ENCODE peak calls at places on chromosomes 3 and 15, in seven cellular contexts. K is NB4; F is K562; N is CD8-positive, alpha-beta memory T cell; Q is cardiac muscle cell; V is RWPE2; J is A673. E is an unnamed sample.

GRCh38 chr3:89113887-89114840 is 6.7 kb downstream of the EPHA3 start:
- DNase-seq in K (no peak), F (peak), N (no peak), Q (peak), V (peak), J (peak), E (peak)

GRCh38 chr3:163555918-163556317 is 1522.4 kb downstream of the SI start:
- DNase-seq in K (no peak), F (no peak), N (no peak), Q (no peak), V (no peak), J (no peak), E (no peak)

GRCh38 chr3:175805825-175806224 is 946.7 kb downstream of the NAALADL2 start:
- DNase-seq in K (no peak), F (no peak), N (no peak), Q (no peak), V (no peak), J (no peak), E (no peak)

GRCh38 chr3:95172549-95172948 is 1109.7 kb downstream of the NSUN3 start:
- DNase-seq in K (no peak), F (no peak), N (no peak), Q (no peak), V (no peak), J (no peak), E (no peak)

GRCh38 chr3:103271575-103271974 is 836.8 kb downstream of the ZPLD1 start:
- DNase-seq in K (no peak), F (no peak), N (no peak), Q (no peak), V (no peak), J (no peak), E (no peak)

GRCh38 chr3:30768703-30769550 is 125.5 kb downstream of the GADL1 start:
- DNase-seq in K (peak), F (peak), N (peak), Q (peak), V (no peak), J (peak), E (peak)

GRCh38 chr3:9901967-9902366 is 681 bp upstream of the IL17RE start:
- DNase-seq in K (peak), F (no peak), N (peak), Q (no peak), V (no peak), J (no peak), E (no peak)

GRCh38 chr3:126758882-126759281 is 54.8 kb downstream of the CHCHD6 start:
- DNase-seq in K (no peak), F (no peak), N (no peak), Q (no peak), V (no peak), J (no peak), E (no peak)

GRCh38 chr15:68418611-68419161 is 13.3 kb downstream of the ITGA11 start:
- DNase-seq in K (no peak), F (peak), N (no peak), Q (no peak), V (peak), J (no peak), E (no peak)

GRCh38 chr3:73228425-73228824 is 167.0 kb downstream of the EBLN2 start:
- DNase-seq in K (no peak), F (no peak), N (no peak), Q (no peak), V (no peak), J (no peak), E (no peak)

GRCh38 chr3:94185753-94186152 is 122.9 kb downstream of the NSUN3 start:
- DNase-seq in K (no peak), F (no peak), N (no peak), Q (no peak), V (no peak), J (no peak), E (no peak)

GRCh38 chr15:68667800-68668625 is 89.2 kb downstream of the CORO2B start:
- DNase-seq in K (no peak), F (no peak), N (no peak), Q (no peak), V (peak), J (no peak), E (no peak)

GRCh38 chr3:97658670-97659285 is 105.8 kb upstream of the ARL6 start:
- DNase-seq in K (peak), F (peak), N (no peak), Q (peak), V (no peak), J (peak), E (peak)

GRCh38 chr3:185537369-185537970 is 14.9 kb downstream of the LIPH start:
- DNase-seq in K (peak), F (peak), N (no peak), Q (no peak), V (peak), J (peak), E (peak)

GRCh38 chr3:170054204-170054603 is 16.4 kb downstream of the GPR160 start:
- DNase-seq in K (peak), F (peak), N (no peak), Q (no peak), V (no peak), J (peak), E (no peak)

GRCh38 chr3:67706934-67707333 is 52.5 kb upstream of the SUCLG2 start:
- DNase-seq in K (no peak), F (no peak), N (no peak), Q (no peak), V (no peak), J (no peak), E (no peak)

GRCh38 chr3:43346990-43347749 is 60.8 kb downstream of the SNRK start:
- DNase-seq in K (no peak), F (no peak), N (peak), Q (no peak), V (no peak), J (no peak), E (no peak)

GRCh38 chr3:82973810-82974209 is 1212.4 kb upstream of the GBE1 start:
- DNase-seq in K (peak), F (no peak), N (no peak), Q (no peak), V (no peak), J (no peak), E (no peak)

GRCh38 chr3:141544697-141545096 is 57.9 kb downstream of the RASA2 start:
- DNase-seq in K (no peak), F (no peak), N (no peak), Q (no peak), V (no peak), J (no peak), E (no peak)

GRCh38 chr3:69751118-69751517 is 11.9 kb downstream of the MITF start:
- DNase-seq in K (no peak), F (no peak), N (no peak), Q (no peak), V (no peak), J (no peak), E (no peak)

GRCh38 chr3:189941125-189941524 is 179.6 kb downstream of the P3H2 start:
- DNase-seq in K (no peak), F (no peak), N (no peak), Q (no peak), V (no peak), J (no peak), E (no peak)

GRCh38 chr3:156665296-156665695 is 9.1 kb upstream of the TIPARP start:
- DNase-seq in K (peak), F (no peak), N (no peak), Q (no peak), V (no peak), J (no peak), E (no peak)

GRCh38 chr3:159130108-159130507 is 328.3 kb downstream of the MFSD1 start:
- DNase-seq in K (peak), F (peak), N (no peak), Q (no peak), V (no peak), J (peak), E (no peak)

GRCh38 chr3:60573494-60573893 is 677.8 kb downstream of the FHIT start:
- DNase-seq in K (no peak), F (no peak), N (no peak), Q (no peak), V (no peak), J (no peak), E (no peak)

GRCh38 chr15:62099171-62099601 is 32.4 kb downstream of the C2CD4A start:
- DNase-seq in K (peak), F (no peak), N (no peak), Q (no peak), V (no peak), J (peak), E (no peak)

GRCh38 chr15:92954578-92954977 is 54.5 kb downstream of the CHD2 start:
- DNase-seq in K (peak), F (peak), N (no peak), Q (peak), V (no peak), J (peak), E (no peak)

GRCh38 chr15:29067949-29068348 is 182.2 kb downstream of the APBA2 start:
- DNase-seq in K (no peak), F (peak), N (no peak), Q (no peak), V (no peak), J (no peak), E (no peak)

GRCh38 chr3:97105989-97106651 is 291.7 kb downstream of the EPHA6 start:
- DNase-seq in K (no peak), F (no peak), N (no peak), Q (no peak), V (no peak), J (no peak), E (no peak)

GRCh38 chr15:93302080-93302765 is 213.2 kb upstream of the RGMA start:
- DNase-seq in K (no peak), F (no peak), N (no peak), Q (no peak), V (no peak), J (no peak), E (no peak)

DNA sequence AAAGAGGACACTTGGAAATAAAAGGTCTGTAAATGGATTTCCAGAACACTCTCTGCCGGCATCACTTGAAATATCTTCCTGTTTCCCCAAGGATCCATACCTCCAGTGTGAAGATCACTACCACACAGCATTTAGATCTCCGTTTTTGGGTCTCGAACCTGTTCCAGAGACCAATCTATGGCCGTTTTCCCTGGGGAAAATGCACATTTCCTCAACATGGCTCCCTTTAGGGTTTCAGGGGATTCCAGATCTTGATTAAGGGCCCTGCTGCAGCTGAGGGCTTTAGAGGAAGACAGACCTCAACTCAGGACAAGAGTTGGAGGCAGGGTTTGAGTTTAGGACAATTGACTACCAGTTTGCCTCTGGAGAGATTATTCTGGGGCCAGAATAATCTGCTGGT is 2.1 kb downstream of the CTSH start:
- DNase-seq in K (no peak), F (no peak), N (no peak), Q (no peak), V (no peak), J (no peak), E (no peak)
- H3K4me3 ChIP-seq in K (peak), F (peak), N (no peak), Q (no peak), V (no peak), J (no peak), E (no peak)

GRCh38 chr3:47577583-47578118 is 1.0 kb downstream of the CSPG5 start:
- DNase-seq in K (no peak), F (no peak), N (no peak), Q (peak), V (no peak), J (no peak), E (no peak)
- H3K4me3 ChIP-seq in K (no peak), F (peak), N (peak), Q (peak), V (peak), J (peak), E (peak)

GRCh38 chr15:71094137-71094536 is 21.1 kb upstream of the THSD4 start:
- DNase-seq in K (no peak), F (no peak), N (no peak), Q (no peak), V (no peak), J (no peak), E (no peak)
- H3K4me3 ChIP-seq in K (no peak), F (no peak), N (no peak), Q (no peak), V (no peak), J (no peak), E (no peak)

GRCh38 chr3:150779402-150779858 is 16.5 kb upstream of the SIAH2 start:
- DNase-seq in K (no peak), F (peak), N (no peak), Q (no peak), V (no peak), J (no peak), E (no peak)
- H3K4me3 ChIP-seq in K (no peak), F (no peak), N (no peak), Q (no peak), V (no peak), J (no peak), E (no peak)

DNA sequence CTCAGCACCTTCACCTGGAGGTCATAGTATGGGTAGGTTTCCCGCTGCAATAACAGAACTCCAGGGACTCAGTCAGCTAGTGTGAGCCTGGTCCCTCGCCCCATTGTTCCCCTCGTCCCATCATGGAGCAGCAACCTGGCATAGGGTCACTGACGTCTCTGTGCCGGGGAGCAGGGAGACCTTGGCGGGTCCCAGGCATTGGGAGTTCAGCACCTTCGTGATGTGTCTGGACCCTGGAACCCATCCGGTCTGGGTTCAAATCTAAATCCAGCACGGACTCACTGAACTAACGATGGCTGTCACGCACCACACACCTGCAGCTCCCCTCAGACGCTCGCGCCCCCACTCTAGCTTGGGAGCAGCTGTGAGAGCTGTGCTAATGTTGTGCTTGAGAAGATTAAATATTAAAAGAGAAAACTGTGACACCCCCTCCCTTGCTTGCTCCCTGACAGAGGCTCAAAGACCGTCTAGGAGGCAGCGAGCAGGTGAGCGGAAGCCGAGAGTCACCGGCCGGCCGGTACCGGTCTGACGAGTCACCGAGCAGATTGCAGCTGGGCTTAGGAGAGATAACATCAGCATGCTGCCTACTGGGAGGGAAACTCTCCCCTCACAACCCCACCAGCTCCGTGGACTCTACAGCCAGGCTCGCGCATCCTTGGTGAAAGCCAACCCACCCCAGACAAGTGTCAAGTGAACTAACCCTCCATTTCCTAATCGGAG is 730 bp downstream of the PLA2G4F start:
- DNase-seq in K (no peak), F (peak), N (no peak), Q (no peak), V (no peak), J (no peak), E (no peak)
- H3K4me3 ChIP-seq in K (no peak), F (no peak), N (no peak), Q (no peak), V (no peak), J (no peak), E (no peak)

GRCh38 chr3:51968883-51969674 is 1.8 kb upstream of the PCBP4 start:
- DNase-seq in K (no peak), F (no peak), N (no peak), Q (no peak), V (no peak), J (no peak), E (no peak)
- H3K4me3 ChIP-seq in K (no peak), F (no peak), N (no peak), Q (no peak), V (no peak), J (no peak), E (no peak)